ENCODE peak calls at places on chromosomes 6 and 20, in five cellular contexts. A is HCT116, P is HepG2, E is neuronal stem cell, W is PC-3. D is an unnamed sample.

GRCh38 chr20:62156592-62157386 is 13.2 kb downstream of the SS18L1 start:
- DNase-seq in P (peak), A (peak), E (no peak), W (peak), D (no peak)

GRCh38 chr20:46260480-46260879 is 47.8 kb downstream of the CDH22 start:
- DNase-seq in A (no peak), W (peak), E (no peak), P (no peak), D (no peak)

GRCh38 chr6:163956571-163957407 is 542.3 kb downstream of the QKI start:
- DNase-seq in W (peak), E (peak), A (peak), P (peak), D (no peak)

GRCh38 chr6:1170793-1171192 is 141.1 kb upstream of the FOXQ1 start:
- DNase-seq in A (no peak), W (no peak), E (no peak), P (no peak), D (no peak)

GRCh38 chr6:9404351-9405146 is 969.2 kb upstream of the SLC35B3 start:
- DNase-seq in W (peak), E (no peak), P (no peak), A (no peak), D (no peak)

GRCh38 chr6:79082304-79082703 is 4.2 kb upstream of the PHIP start:
- DNase-seq in A (no peak), P (no peak), E (no peak), W (no peak), D (no peak)

GRCh38 chr6:40882321-40882720 is 156.7 kb downstream of the UNC5CL start:
- DNase-seq in W (no peak), P (no peak), A (no peak), E (no peak), D (no peak)

GRCh38 chr6:353642-354614 is 37.6 kb upstream of the IRF4 start:
- DNase-seq in E (no peak), P (no peak), A (no peak), W (no peak), D (no peak)

GRCh38 chr6:75374913-75375530 is 90.4 kb upstream of the TMEM30A start:
- DNase-seq in P (no peak), E (peak), W (no peak), A (no peak), D (no peak)

GRCh38 chr6:40900791-40901190 is 138.2 kb downstream of the UNC5CL start:
- DNase-seq in A (no peak), W (no peak), E (no peak), P (no peak), D (no peak)

GRCh38 chr20:25573288-25574251 is 11.8 kb downstream of the NINL start:
- DNase-seq in W (no peak), P (no peak), E (no peak), A (no peak), D (no peak)

GRCh38 chr20:47950103-47950502 is 164.8 kb upstream of the SULF2 start:
- DNase-seq in E (no peak), P (no peak), A (no peak), W (peak), D (no peak)

GRCh38 chr6:107653183-107653580 is 163.3 kb downstream of the SOBP start:
- DNase-seq in W (no peak), A (no peak), E (no peak), P (no peak), D (no peak)

GRCh38 chr6:28981833-28982475 is 23.2 kb downstream of the ZNF311 start:
- DNase-seq in W (peak), P (peak), A (peak), E (peak), D (peak)
- H3K9ac ChIP-seq in W (peak), P (peak), A (no peak), E (no peak), D (peak)

DNA sequence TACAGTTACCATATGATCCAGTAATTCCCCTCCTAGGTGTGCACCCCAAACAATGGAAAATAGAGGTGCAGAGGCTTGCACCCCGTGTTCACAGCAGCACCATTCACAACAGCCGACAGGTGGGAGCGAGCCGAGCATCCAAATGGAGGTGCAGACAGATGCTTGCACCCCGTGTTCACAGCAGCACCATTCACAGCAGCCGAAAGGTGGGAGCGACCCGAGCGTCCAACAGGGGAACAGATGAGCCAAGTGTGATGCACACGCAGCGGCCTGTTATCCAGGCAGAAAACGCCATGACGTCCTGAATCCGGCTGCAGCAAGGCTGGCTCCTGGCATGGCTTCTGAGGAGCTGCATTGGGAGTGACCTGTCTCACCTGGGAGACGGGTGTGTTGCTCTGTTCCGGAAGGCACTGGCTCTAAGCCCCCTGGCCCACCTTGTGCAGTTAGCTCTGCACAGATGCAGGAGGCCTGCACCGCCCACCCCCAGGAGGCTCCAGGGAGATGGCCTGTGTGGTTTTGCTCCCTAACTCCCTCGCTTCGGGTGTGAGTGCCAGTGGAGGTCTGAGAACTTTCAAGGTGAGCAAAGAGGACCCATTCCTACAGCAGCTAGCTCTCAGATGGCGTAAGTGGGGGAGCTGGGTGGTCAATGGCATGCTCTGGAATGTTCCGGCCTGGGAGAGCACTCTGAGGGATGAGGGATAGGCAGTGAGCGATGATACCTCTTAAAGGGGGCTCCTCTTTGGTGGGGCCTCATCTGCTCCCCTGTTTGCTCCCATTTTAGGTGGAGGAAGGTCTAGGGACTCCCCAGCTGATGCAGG is 47.8 kb upstream of the FRMD1 start:
- DNase-seq in A (no peak), W (no peak), P (no peak), E (no peak), D (no peak)
- H3K4me3 ChIP-seq in A (no peak), W (no peak), P (no peak), E (no peak), D (no peak)

GRCh38 chr6:7053125-7053784 is 54.5 kb upstream of the RREB1 start:
- DNase-seq in W (no peak), P (no peak), A (no peak), E (no peak), D (no peak)
- H3K9ac ChIP-seq in W (peak), P (no peak), A (no peak), E (no peak), D (peak)

GRCh38 chr20:4836473-4836872 is 114.8 kb downstream of the PRND start:
- DNase-seq in A (no peak), E (no peak), W (no peak), P (no peak), D (no peak)

GRCh38 chr20:4836935-4837334 is 115.2 kb downstream of the PRND start:
- DNase-seq in E (no peak), A (no peak), W (no peak), P (no peak), D (no peak)

GRCh38 chr20:4833074-4833473 is 111.4 kb downstream of the PRND start:
- DNase-seq in W (no peak), E (no peak), P (no peak), A (no peak), D (no peak)

GRCh38 chr20:4837760-4838159 is 116.1 kb downstream of the PRND start:
- DNase-seq in E (no peak), W (no peak), P (no peak), A (no peak), D (no peak)

DNA sequence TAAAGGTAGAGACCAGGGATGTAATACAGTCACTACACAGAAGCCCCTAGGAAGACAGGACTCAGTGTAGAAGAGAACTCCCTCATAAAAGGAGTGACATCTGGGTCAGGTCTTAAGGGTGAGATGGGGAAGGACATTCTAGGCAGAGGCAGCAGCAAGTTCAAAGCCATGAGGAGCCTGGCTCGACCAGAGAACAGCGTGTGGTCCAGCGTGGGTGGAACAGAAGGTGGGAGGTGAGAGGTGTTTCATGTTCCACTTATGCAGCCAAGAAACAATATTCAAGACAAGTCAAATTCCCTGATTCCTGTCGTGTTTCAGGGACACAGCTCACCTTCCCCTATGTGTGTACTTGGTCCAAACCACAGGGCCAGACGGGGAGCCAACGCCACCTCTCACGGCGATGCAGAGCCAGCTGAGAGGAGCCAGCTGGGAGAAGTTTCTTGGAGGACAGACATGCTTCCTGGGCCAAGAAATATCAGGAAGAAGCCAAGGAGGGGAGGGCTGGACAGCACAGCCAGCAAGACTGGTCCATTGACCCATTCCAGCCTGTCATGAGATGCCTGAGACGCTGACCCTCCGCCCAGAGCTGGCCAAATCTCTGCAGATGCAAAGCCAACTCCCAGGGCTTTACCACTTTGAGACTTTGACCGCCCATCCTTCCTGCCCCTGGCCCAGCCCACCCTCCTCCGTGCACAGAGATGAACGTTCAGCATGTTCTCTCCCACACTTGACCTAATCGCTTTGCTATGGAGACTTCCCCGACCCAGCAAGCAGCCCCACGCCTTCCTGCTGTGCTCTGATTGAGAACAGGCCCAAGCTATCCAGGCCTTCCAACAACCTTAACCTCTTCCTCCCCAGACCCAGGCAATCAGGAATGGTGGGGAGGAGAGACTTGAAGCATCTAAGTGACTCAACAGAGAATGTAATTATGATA is 113.8 kb downstream of the PRND start:
- DNase-seq in A (no peak), W (no peak), E (no peak), P (no peak), D (no peak)
- H3K4me3 ChIP-seq in A (no peak), W (no peak), E (no peak), P (no peak), D (no peak)

GRCh38 chr6:117226778-117227177 is 38.6 kb upstream of the VGLL2 start:
- DNase-seq in W (no peak), A (no peak), E (no peak), P (peak), D (no peak)

GRCh38 chr6:117227245-117227962 is 38.0 kb upstream of the VGLL2 start:
- DNase-seq in W (no peak), E (no peak), A (no peak), P (no peak), D (no peak)

GRCh38 chr6:117222861-117223260 is 42.5 kb upstream of the VGLL2 start:
- DNase-seq in P (no peak), W (no peak), E (no peak), A (no peak), D (no peak)
- H3K9ac ChIP-seq in P (no peak), W (no peak), E (no peak), A (no peak), D (no peak)